ENCODE peak calls at places on chromosomes 4 and X, in six cellular contexts. J, B, I, K, W and N are unnamed samples.

GRCh38 chrX:809081-809480 is 178.5 kb downstream of the SHOX start:
- DNase-seq in J (no peak), B (no peak), I (no peak), K (no peak), W (no peak), N (no peak)

GRCh38 chr4:155694100-155694785 is 27.6 kb downstream of the GUCY1A1 start:
- DNase-seq in J (no peak), B (no peak), I (no peak), K (no peak), W (no peak), N (no peak)

GRCh38 chr4:144709793-144710525 is 64.0 kb downstream of the HHIP start:
- DNase-seq in J (no peak), B (peak; percentile 87), I (no peak), K (no peak), W (peak; percentile 79), N (peak; percentile 86)

GRCh38 chrX:12721042-12721441 is 70.2 kb upstream of the PRPS2 start:
- DNase-seq in J (no peak), B (no peak), I (no peak), K (no peak), W (no peak), N (no peak)

GRCh38 chr4:2247128-2248043 is 5.5 kb upstream of the HAUS3 start:
- DNase-seq in J (peak; percentile 51), B (no peak), I (peak; percentile 16), K (peak; percentile 43), W (no peak), N (no peak)

GRCh38 chrX:68995780-68996551 is 167.1 kb downstream of the EFNB1 start:
- DNase-seq in J (no peak), B (peak; percentile 70), I (peak; percentile 65), K (peak; percentile 63), W (peak; percentile 23), N (peak; percentile 63)

GRCh38 chrX:72316408-72317079 is 10.8 kb upstream of the CITED1 start:
- DNase-seq in J (no peak), B (no peak), I (no peak), K (no peak), W (no peak), N (no peak)

GRCh38 chr4:73619351-73619750 is 885 bp downstream of the RASSF6 start:
- DNase-seq in J (no peak), B (no peak), I (no peak), K (no peak), W (no peak), N (no peak)

GRCh38 chr4:111879539-111879938 is 265.7 kb upstream of the FAM241A start:
- DNase-seq in J (no peak), B (no peak), I (no peak), K (no peak), W (no peak), N (no peak)

GRCh38 chr4:102778720-102779119 is 18.0 kb upstream of the MANBA start:
- DNase-seq in J (no peak), B (no peak), I (no peak), K (no peak), W (no peak), N (no peak)

GRCh38 chrX:33330798-33331197 is 119.4 kb upstream of the DMD start:
- DNase-seq in J (no peak), B (peak; percentile 12), I (no peak), K (no peak), W (peak; percentile 1), N (no peak)

GRCh38 chr4:173767650-173768049 is 237.6 kb upstream of the HAND2 start:
- DNase-seq in J (no peak), B (no peak), I (no peak), K (no peak), W (no peak), N (no peak)

GRCh38 chrX:10939384-10939783 is 171.7 kb upstream of the HCCS start:
- DNase-seq in J (no peak), B (no peak), I (no peak), K (no peak), W (no peak), N (no peak)

GRCh38 chr4:110792036-110792435 is 169.2 kb upstream of the PITX2 start:
- DNase-seq in J (no peak), B (no peak), I (no peak), K (no peak), W (no peak), N (no peak)

GRCh38 chr4:6768539-6768905 is 14.0 kb upstream of the KIAA0232 start:
- DNase-seq in J (peak; percentile 75), B (peak; percentile 52), I (no peak), K (peak; percentile 76), W (no peak), N (peak; percentile 18)

GRCh38 chr4:25535278-25535677 is 120.4 kb upstream of the SLC34A2 start:
- DNase-seq in J (no peak), B (no peak), I (no peak), K (no peak), W (no peak), N (no peak)

GRCh38 chr4:184384056-184384809 is 90.1 kb downstream of the IRF2 start:
- DNase-seq in J (peak; percentile 73), B (peak; percentile 93), I (peak; percentile 43), K (peak; percentile 64), W (peak; percentile 95), N (peak; percentile 93)

GRCh38 chr4:119260528-119260927 is 48.0 kb downstream of the USP53 start:
- DNase-seq in J (no peak), B (no peak), I (no peak), K (no peak), W (no peak), N (no peak)

GRCh38 chr4:81771721-81772120 is 300.0 kb upstream of the RASGEF1B start:
- DNase-seq in J (no peak), B (no peak), I (no peak), K (no peak), W (no peak), N (no peak)

GRCh38 chr4:183633476-183634058 is 25.4 kb downstream of the RWDD4 start:
- DNase-seq in J (no peak), B (no peak), I (peak; percentile 17), K (no peak), W (no peak), N (no peak)

GRCh38 chrX:70301716-70302115 is 11.8 kb downstream of the KIF4A start:
- DNase-seq in J (no peak), B (peak; percentile 18), I (no peak), K (no peak), W (peak; percentile 46), N (peak; percentile 56)

GRCh38 chrX:41382699-41383645 is 49.0 kb downstream of the DDX3X start:
- DNase-seq in J (no peak), B (peak; percentile 83), I (no peak), K (no peak), W (peak; percentile 28), N (peak; percentile 34)

DNA sequence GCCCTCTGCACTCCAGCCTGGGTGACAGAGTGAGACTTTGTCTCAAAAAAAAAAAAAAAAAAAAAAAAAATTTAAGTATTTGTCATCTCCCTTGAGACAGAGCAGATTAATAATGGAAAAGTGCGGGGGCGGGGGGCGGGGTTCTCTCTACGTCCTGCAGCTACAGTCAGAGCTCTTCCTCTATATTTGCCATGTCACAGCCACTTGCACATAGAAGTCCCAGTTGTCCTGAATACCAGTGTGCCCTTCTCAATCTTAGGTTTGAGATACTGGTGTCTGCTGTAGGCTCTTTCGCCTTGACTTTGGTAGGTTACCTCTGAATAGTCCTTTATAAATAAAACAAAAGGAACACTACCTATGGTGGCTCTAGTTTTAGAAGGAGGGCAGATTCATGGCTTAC is 237.8 kb upstream of the PGRMC2 start:
- DNase-seq in J (no peak), B (peak; percentile 80), I (no peak), K (no peak), W (no peak), N (no peak)
- H3K4me3 ChIP-seq in J (no peak overlapping the region), B (no peak overlapping the region), I (no peak overlapping the region), K (no peak overlapping the region), W (no peak overlapping the region), N (no peak overlapping the region)

GRCh38 chrX:133986008-133986683 is 752 bp upstream of the GPC3 start:
- DNase-seq in J (no peak), B (no peak), I (no peak), K (no peak), W (no peak), N (no peak)

GRCh38 chrX:133985164-133986007 is at the start of gene GPC3:
- DNase-seq in J (no peak), B (peak; percentile 23), I (peak; percentile 54), K (peak; percentile 49), W (no peak), N (peak; percentile 10)

GRCh38 chrX:133983974-133984578 is 1.3 kb downstream of the GPC3 start:
- DNase-seq in J (no peak), B (no peak), I (no peak), K (no peak), W (no peak), N (no peak)

GRCh38 chrX:133983243-133983973 is 2.0 kb downstream of the GPC3 start:
- DNase-seq in J (no peak), B (no peak), I (no peak), K (no peak), W (no peak), N (no peak)

GRCh38 chrX:133984857-133985163 is 584 bp downstream of the GPC3 start:
- DNase-seq in J (no peak), B (no peak), I (no peak), K (no peak), W (no peak), N (no peak)
- H3K4me3 ChIP-seq in J (no peak overlapping the region), B (no peak overlapping the region), I (peak overlapping the region; percentile 34), K (no peak overlapping the region), W (no peak overlapping the region), N (no peak overlapping the region)

GRCh38 chr4:41879552-41879951 is 55.7 kb upstream of the TMEM33 start:
- DNase-seq in J (no peak), B (no peak), I (no peak), K (no peak), W (no peak), N (no peak)
- H3K4me3 ChIP-seq in J (no peak overlapping the region), B (no peak overlapping the region), I (no peak overlapping the region), K (no peak overlapping the region), W (no peak overlapping the region), N (no peak overlapping the region)

GRCh38 chr4:152663203-152664066 is 16.4 kb downstream of the TMEM154 start:
- DNase-seq in J (no peak), B (peak; percentile 14), I (no peak), K (no peak), W (no peak), N (peak; percentile 5)

GRCh38 chr4:152668338-152668964 is 11.3 kb downstream of the TMEM154 start:
- DNase-seq in J (no peak), B (no peak), I (no peak), K (no peak), W (no peak), N (no peak)

GRCh38 chr4:152665691-152666410 is 13.9 kb downstream of the TMEM154 start:
- DNase-seq in J (no peak), B (no peak), I (no peak), K (no peak), W (no peak), N (no peak)

GRCh38 chr4:152667781-152668180 is 12.0 kb downstream of the TMEM154 start:
- DNase-seq in J (no peak), B (no peak), I (no peak), K (no peak), W (no peak), N (no peak)

DNA sequence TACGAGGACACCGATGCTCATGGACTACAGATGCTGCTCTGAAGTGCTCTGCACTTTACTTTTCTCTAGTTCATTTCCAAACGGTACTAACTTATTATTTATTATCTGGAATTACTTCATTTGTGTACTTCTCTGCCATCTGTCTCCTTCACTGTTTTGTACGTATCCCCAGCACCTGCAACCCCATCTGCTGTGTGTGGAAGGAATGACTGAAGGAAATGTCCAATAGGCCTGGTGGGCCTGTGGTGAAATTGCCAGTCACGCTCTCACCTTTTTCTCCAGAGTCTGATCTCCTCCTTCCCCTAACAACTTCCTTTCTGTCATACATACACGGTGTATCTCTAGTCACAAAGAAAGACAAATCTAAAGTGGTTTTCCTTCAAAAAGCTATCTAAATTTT is 12.9 kb downstream of the TMEM154 start:
- DNase-seq in J (no peak), B (no peak), I (no peak), K (no peak), W (no peak), N (no peak)
- H3K4me3 ChIP-seq in J (no peak overlapping the region), B (no peak overlapping the region), I (no peak overlapping the region), K (no peak overlapping the region), W (no peak overlapping the region), N (no peak overlapping the region)